ENCODE peak calls at places on chromosomes 6 and 20, in six cellular contexts. L is psoas muscle, C is heart left ventricle, B is colonic mucosa, D is IMR-90, O is H9. G is an unnamed sample. For H3K4me1, the result is how much of the 10 kb centered on the place peaks cover.

GRCh38 chr6:39425346-39426056 is 103.0 kb upstream of the KCNK16 start:
- DNase-seq in L (no peak), D (no peak), O (no peak), B (no peak), C (no peak), G (no peak)

GRCh38 chr6:147806697-147807096 is 298.2 kb downstream of the SAMD5 start:
- DNase-seq in B (no peak), O (no peak), D (no peak), C (no peak), L (no peak), G (no peak)

GRCh38 chr6:24936641-24937317 is 1.0 kb upstream of the RIPOR2 start:
- DNase-seq in L (no peak), O (no peak), B (no peak), D (peak), C (no peak), G (no peak)

GRCh38 chr20:43996240-43996930 is 81.7 kb downstream of the TOX2 start:
- DNase-seq in D (no peak), B (no peak), L (no peak), C (no peak), O (no peak), G (no peak)

GRCh38 chr20:47351643-47352331 is 4.7 kb downstream of the ZMYND8 start:
- DNase-seq in B (no peak), C (no peak), O (no peak), D (no peak), L (no peak), G (peak)

GRCh38 chr6:66336171-66336570 is 629.1 kb upstream of the EYS start:
- DNase-seq in L (no peak), C (no peak), O (no peak), B (no peak), D (no peak), G (no peak)

GRCh38 chr20:64063389-64064144 is 569 bp downstream of the TCEA2 start:
- DNase-seq in D (no peak), B (peak), O (no peak), C (peak), L (peak), G (no peak)

GRCh38 chr6:88124925-88125557 is 41.1 kb downstream of the CNR1 start:
- DNase-seq in B (no peak), D (no peak), C (no peak), O (no peak), L (no peak), G (no peak)

GRCh38 chr6:125994659-125995488 is 8.5 kb downstream of the TRMT11 start:
- DNase-seq in C (no peak), O (no peak), D (no peak), L (no peak), B (no peak), G (no peak)

GRCh38 chr6:150813319-150813992 is 52.0 kb upstream of the MTHFD1L start:
- DNase-seq in C (no peak), D (peak), O (no peak), L (no peak), B (peak), G (peak)

GRCh38 chr6:16760536-16761468 is at the start of gene ATXN1:
- DNase-seq in B (peak), D (peak), O (peak), C (peak), L (peak), G (no peak)

GRCh38 chr6:168194732-168195565 is 115.9 kb upstream of the FRMD1 start:
- DNase-seq in L (no peak), C (peak), D (no peak), O (peak), B (no peak), G (no peak)

GRCh38 chr20:62159835-62160234 is 16.3 kb downstream of the SS18L1 start:
- DNase-seq in D (peak), O (no peak), B (no peak), L (no peak), C (peak), G (no peak)

GRCh38 chr6:45714795-45715507 is 300.7 kb downstream of the CLIC5 start:
- DNase-seq in D (peak), L (no peak), O (peak), B (peak), C (no peak), G (peak)

GRCh38 chr6:37131104-37131959 is 38.6 kb upstream of the PIM1 start:
- DNase-seq in C (peak), B (peak), D (no peak), O (no peak), L (peak), G (peak)

GRCh38 chr20:3753098-3753497 is 14.5 kb downstream of the ADISSP start:
- DNase-seq in O (peak), C (no peak), D (peak), B (peak), L (no peak), G (peak)

GRCh38 chr6:23659125-23659524 is 466.9 kb upstream of the NRSN1 start:
- DNase-seq in B (no peak), L (no peak), D (peak), C (no peak), O (peak), G (peak)

GRCh38 chr6:162017551-162017950 is 710.0 kb downstream of the PRKN start:
- DNase-seq in O (no peak), D (no peak), L (no peak), B (no peak), C (no peak), G (no peak)

GRCh38 chr6:43733471-43734293 is 36.3 kb upstream of the VEGFA start:
- DNase-seq in C (no peak), O (peak), D (no peak), B (no peak), L (no peak), G (no peak)

GRCh38 chr6:142313284-142313683 is 11.5 kb downstream of the ADGRG6 start:
- DNase-seq in D (peak), L (no peak), O (no peak), C (no peak), B (no peak), G (peak)

GRCh38 chr20:23145281-23145700 is 59.2 kb upstream of the CD93 start:
- DNase-seq in B (no peak), L (peak), C (no peak), D (peak), O (no peak), G (peak)

GRCh38 chr6:156886409-156886808 is 109.2 kb downstream of the ARID1B start:
- DNase-seq in O (no peak), B (no peak), D (no peak), L (no peak), C (no peak), G (peak)

GRCh38 chr6:14212020-14212419 is 94.4 kb downstream of the CD83 start:
- DNase-seq in C (no peak), L (no peak), O (peak), D (no peak), B (no peak), G (peak)

GRCh38 chr6:63844287-63844686 is 208.7 kb downstream of the PHF3 start:
- DNase-seq in L (no peak), B (no peak), C (no peak), D (peak), O (no peak), G (peak)

GRCh38 chr20:12012241-12013222 is 94.8 kb downstream of the BTBD3 start:
- DNase-seq in L (no peak), D (peak), O (peak), B (peak), C (no peak), G (peak)

GRCh38 chr6:155880905-155881304 is 425.3 kb upstream of the NOX3 start:
- DNase-seq in C (no peak), D (peak), B (no peak), L (no peak), O (no peak), G (peak)

GRCh38 chr20:6863798-6864201 is 96.3 kb downstream of the BMP2 start:
- DNase-seq in B (no peak), O (no peak), L (no peak), D (no peak), C (no peak), G (no peak)

GRCh38 chr6:95357380-95358025 is 219.8 kb upstream of the MANEA start:
- DNase-seq in D (no peak), B (no peak), L (no peak), C (no peak), O (no peak), G (no peak)

GRCh38 chr6:147906361-147906760 is 397.9 kb downstream of the SAMD5 start:
- DNase-seq in D (no peak), B (no peak), O (no peak), C (no peak), L (no peak), G (peak)

GRCh38 chr6:66771626-66772025 is 1064.6 kb upstream of the EYS start:
- DNase-seq in D (no peak), L (no peak), C (no peak), B (no peak), O (no peak), G (peak)

GRCh38 chr6:18997375-18997826 is 610.3 kb downstream of the RNF144B start:
- DNase-seq in D (peak), O (peak), B (no peak), C (no peak), L (no peak), G (peak)

GRCh38 chr6:15368186-15368585 is 122.3 kb downstream of the JARID2 start:
- DNase-seq in O (no peak), D (no peak), L (no peak), C (no peak), B (no peak), G (no peak)

GRCh38 chr6:151067684-151068596 is 171.8 kb upstream of the AKAP12 start:
- DNase-seq in O (no peak), L (peak), D (peak), B (peak), C (no peak), G (peak)

DNA sequence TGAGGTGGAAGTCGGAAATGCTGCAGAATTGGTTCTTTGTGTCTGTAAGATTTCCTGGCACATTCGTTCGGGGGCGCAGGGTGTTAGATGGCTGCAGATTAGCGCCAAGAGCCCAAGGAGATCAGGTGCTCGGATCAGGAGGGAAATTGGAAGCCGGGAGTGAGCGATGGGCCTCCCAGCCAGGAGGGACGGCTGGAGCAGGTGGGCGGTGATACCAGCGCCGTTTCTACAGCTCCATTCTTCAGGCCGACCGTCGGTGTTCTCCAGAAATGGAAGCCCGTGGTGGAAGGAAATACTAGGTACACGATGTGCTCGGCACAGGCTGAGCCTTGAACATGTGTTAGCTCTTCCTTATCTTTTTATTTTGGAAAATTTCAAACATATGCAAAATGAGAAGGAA is 6.5 kb downstream of the SIRPA start:
- DNase-seq in L (no peak), C (no peak), O (no peak), B (no peak), D (no peak), G (no peak)
- H3K4me1 ChIP-seq in L (under half), C (under half), O (under half), B (under half), D (under half), G (under half)

GRCh38 chr6:6593876-6594275 is 5.4 kb downstream of the LY86 start:
- DNase-seq in B (no peak), D (no peak), L (no peak), C (no peak), O (no peak), G (no peak)
- H3K4me1 ChIP-seq in B (under half), D (under half), L (under half), C (under half), O (under half), G (under half)

GRCh38 chr20:31838646-31839292 is 6.6 kb downstream of the FOXS1 start:
- DNase-seq in C (no peak), D (no peak), O (no peak), L (no peak), B (no peak), G (no peak)
- H3K4me1 ChIP-seq in C (under half), D (under half), O (under half), L (under half), B (under half), G (half or more)

GRCh38 chr20:45037635-45038034 is 63.3 kb downstream of the KCNS1 start:
- DNase-seq in L (no peak), C (no peak), D (no peak), B (no peak), O (no peak), G (no peak)
- H3K4me1 ChIP-seq in L (under half), C (under half), D (under half), B (under half), O (under half), G (under half)

DNA sequence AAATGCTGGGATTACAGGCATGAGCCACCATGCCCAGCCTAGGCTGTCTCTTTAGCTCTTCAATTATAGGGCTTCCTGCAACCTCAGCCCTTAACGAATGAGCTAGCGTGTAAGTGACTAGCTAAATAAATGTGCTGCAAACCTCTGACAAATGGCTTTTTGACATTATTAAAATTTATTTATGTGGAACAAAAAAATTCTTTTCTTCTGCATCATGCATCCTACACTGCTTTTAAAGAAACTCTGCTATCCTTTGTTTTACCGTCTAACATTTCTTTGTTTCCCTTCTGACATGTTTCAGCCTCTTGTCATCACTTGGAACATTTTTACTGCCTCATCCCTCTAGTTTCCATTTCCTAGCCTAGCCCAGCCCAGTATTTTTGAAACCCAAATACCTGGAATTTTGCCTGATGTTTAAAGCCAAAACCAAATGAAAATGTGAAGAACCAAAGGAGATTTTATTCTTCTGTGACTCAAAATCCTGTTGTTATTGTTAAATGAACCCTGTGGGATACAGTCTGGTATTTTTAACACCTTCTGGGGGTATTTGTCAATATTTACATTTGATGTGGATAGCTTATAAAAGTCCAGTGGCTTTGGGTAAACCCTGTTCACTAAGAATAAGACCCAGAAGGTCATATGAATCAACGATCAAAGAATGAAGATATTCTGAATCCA is 9.5 kb downstream of the NT5E start:
- DNase-seq in L (no peak), D (peak), C (no peak), O (no peak), B (no peak), G (peak)
- H3K4me1 ChIP-seq in L (under half), D (under half), C (under half), O (under half), B (under half), G (half or more)

DNA sequence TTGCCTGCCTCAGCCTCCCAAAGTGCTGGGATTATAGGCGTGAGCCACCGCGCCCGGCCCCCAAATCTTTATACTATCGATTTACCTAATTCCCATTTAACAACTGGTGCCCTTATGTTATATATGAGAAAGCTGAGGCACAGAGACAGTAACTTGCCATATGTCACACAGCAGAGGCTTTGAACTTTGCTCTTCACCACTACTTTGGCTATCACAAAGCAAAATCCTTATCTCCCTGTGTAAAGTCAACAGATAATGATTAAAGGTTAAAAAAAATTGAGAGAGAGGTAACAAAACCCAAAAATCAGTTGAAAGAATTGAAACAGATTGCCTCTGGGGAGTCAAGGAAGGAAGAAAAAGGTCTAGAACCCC is 22.3 kb downstream of the ILRUN start:
- DNase-seq in L (no peak), D (no peak), C (no peak), B (no peak), O (no peak), G (no peak)
- H3K4me1 ChIP-seq in L (under half), D (under half), C (under half), B (under half), O (under half), G (under half)

GRCh38 chr20:36396847-36397246 is 90.7 kb downstream of the DLGAP4 start:
- DNase-seq in D (no peak), O (no peak), L (no peak), B (no peak), C (no peak), G (no peak)

GRCh38 chr20:36396340-36396739 is 90.2 kb downstream of the DLGAP4 start:
- DNase-seq in D (no peak), L (no peak), C (no peak), B (no peak), O (no peak), G (no peak)

GRCh38 chr20:36399147-36399968 is 93.2 kb downstream of the DLGAP4 start:
- DNase-seq in B (peak), C (no peak), L (no peak), O (peak), D (peak), G (peak)

GRCh38 chr20:36399969-36400545 is 93.9 kb downstream of the DLGAP4 start:
- DNase-seq in C (no peak), B (no peak), D (no peak), O (no peak), L (no peak), G (no peak)

DNA sequence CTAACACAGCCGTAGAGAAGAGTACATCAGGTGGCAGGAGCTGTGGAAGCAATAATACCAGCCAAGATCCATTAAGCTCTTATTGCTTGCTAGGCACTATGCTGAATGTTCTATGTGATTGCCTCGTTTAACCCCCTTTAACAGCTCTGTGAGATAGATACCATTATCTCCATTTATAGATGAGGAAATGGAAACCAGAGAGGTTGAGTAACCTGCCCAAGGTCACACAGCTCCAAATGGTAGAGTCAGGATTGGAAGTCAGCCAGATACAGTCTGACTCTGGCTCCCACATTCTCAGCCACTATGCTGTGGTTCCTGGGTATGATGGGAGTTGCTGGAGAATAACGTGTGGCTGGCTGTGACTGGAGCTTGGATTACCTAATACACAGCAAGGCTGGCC is 92.4 kb downstream of the DLGAP4 start:
- DNase-seq in D (no peak), L (no peak), O (no peak), C (no peak), B (no peak), G (no peak)
- H3K4me1 ChIP-seq in D (under half), L (under half), O (under half), C (under half), B (under half), G (under half)

DNA sequence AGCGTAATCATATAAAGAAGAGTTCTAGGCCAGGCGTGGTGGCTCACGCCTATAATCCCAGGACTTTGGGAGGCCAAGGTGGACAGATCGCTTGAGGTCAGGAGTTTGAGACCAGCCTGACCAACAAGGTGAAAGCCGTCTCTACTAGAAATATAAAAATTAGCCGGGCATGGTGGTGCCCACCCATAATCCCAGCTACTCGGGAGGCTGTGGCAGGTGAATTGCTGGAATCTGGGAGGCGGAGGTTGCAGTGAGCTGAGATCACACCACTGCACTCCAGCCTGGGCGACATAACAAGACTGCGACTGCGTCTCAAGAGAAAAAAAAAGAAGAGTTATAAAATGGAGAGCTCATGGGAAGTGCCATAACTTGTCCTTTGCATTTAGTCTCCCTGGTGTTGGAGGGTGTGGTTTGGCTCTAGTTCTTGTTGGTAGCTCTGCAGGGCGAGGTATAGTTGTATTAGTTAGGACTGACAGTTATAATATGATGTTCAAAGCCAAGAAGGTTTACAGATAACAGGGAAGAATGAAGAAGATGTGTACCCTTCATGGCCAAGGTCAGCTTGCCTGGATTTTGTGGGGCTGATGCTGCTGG is 54.8 kb downstream of the UTRN start:
- DNase-seq in L (no peak), O (no peak), D (no peak), B (peak), C (no peak), G (no peak)
- H3K4me1 ChIP-seq in L (under half), O (under half), D (under half), B (under half), C (under half), G (under half)

DNA sequence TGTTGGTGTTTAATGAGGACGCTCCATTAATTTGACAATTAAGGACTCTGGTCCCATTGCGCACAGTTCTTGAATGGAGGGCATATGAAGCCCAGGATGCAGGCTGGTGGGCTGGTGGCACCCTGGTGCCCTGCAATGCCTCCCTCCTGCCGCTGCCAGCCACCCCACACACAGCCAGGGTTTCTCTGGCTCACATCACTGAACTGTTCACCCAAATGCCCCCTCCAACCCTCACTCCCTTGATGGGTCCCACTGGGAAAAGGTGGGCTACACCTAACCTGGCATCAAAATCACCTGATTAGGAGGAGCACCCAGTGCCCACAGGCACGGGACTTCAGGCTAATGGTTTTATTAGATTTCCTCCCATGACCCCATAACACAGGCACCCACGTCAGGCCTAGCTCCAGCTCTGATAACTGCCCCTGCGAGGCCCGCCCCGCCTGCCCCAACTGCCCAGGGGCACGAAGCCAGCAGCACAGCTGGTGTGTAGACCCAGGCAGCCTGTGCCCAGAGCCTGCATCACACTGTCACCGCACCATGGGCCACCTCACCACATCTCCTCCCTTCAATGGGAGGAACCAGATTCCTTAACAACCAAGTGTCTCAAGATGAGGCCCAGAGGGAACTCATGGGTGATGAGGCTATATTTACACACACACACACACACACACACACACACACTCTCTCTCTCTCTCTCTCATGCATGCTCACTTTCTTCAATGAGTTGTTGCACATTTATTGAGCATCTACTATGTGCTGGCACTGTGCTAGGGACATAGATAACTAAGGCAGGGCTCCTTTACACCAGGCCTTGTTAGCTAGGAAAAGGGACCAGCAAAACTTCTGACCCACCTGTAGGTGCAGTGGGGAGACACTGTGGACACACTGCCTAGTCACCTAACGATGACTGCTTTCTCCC is 107.3 kb downstream of the NOL4L start:
- DNase-seq in B (peak), L (no peak), C (peak), O (no peak), D (no peak), G (no peak)
- H3K4me1 ChIP-seq in B (half or more), L (under half), C (under half), O (under half), D (under half), G (under half)

G was measured in fibroblast of lung.